ENCODE peak calls at places on chromosome 10, in four cellular contexts. One of them, this sample, is unnamed. For H3K36me3 and H3K27me3, the result is how much of the 10 kb centered on the place peaks cover.

GRCh38 chr10:89442347-89442746 is 28.0 kb downstream of the IFIT5 start:
- DNase-seq in mammary epithelial cell: no peak
- DNase-seq in ovary: no peak
- DNase-seq in esophagus squamous epithelium: no peak
- DNase-seq in this sample: no peak

GRCh38 chr10:68327889-68328786 is 3.7 kb upstream of the HNRNPH3 start:
- DNase-seq in esophagus squamous epithelium: no peak
- DNase-seq in ovary: no peak
- DNase-seq in mammary epithelial cell: peak
- DNase-seq in this sample: no peak

GRCh38 chr10:96259884-96260511 is 11.4 kb downstream of the BLNK start:
- DNase-seq in mammary epithelial cell: no peak
- DNase-seq in esophagus squamous epithelium: no peak
- DNase-seq in ovary: no peak
- DNase-seq in this sample: no peak

GRCh38 chr10:132889091-132889490 is 53.3 kb downstream of the CFAP46 start:
- DNase-seq in ovary: no peak
- DNase-seq in esophagus squamous epithelium: no peak
- DNase-seq in mammary epithelial cell: no peak
- DNase-seq in this sample: peak

GRCh38 chr10:99535764-99536399 is 3.1 kb downstream of the NKX2-3 start:
- DNase-seq in ovary: no peak
- DNase-seq in mammary epithelial cell: no peak
- DNase-seq in esophagus squamous epithelium: no peak
- DNase-seq in this sample: no peak

GRCh38 chr10:122939819-122940543 is 14.0 kb downstream of the C10orf88 start:
- DNase-seq in ovary: no peak
- DNase-seq in mammary epithelial cell: no peak
- DNase-seq in esophagus squamous epithelium: no peak
- DNase-seq in this sample: no peak

GRCh38 chr10:86293323-86293840 is 73.2 kb downstream of the GRID1 start:
- DNase-seq in esophagus squamous epithelium: no peak
- DNase-seq in ovary: no peak
- DNase-seq in mammary epithelial cell: no peak
- DNase-seq in this sample: no peak

GRCh38 chr10:61633665-61634064 is 29.1 kb upstream of the CABCOCO1 start:
- DNase-seq in ovary: no peak
- DNase-seq in esophagus squamous epithelium: no peak
- DNase-seq in mammary epithelial cell: peak
- DNase-seq in this sample: no peak

GRCh38 chr10:97861351-97861750 is 11.7 kb downstream of the GOLGA7B start:
- DNase-seq in ovary: no peak
- DNase-seq in mammary epithelial cell: peak
- DNase-seq in esophagus squamous epithelium: no peak
- DNase-seq in this sample: no peak

GRCh38 chr10:110918633-110919348 is at the start of gene BBIP1:
- DNase-seq in mammary epithelial cell: peak
- DNase-seq in esophagus squamous epithelium: peak
- DNase-seq in ovary: peak
- DNase-seq in this sample: no peak

GRCh38 chr10:52923520-52923919 is 150.9 kb upstream of the MBL2 start:
- DNase-seq in esophagus squamous epithelium: no peak
- DNase-seq in ovary: no peak
- DNase-seq in mammary epithelial cell: no peak
- DNase-seq in this sample: no peak

GRCh38 chr10:28987555-28988320 is 301.1 kb upstream of the LYZL1 start:
- DNase-seq in mammary epithelial cell: no peak
- DNase-seq in esophagus squamous epithelium: no peak
- DNase-seq in ovary: no peak
- DNase-seq in this sample: no peak

GRCh38 chr10:94292448-94293118 is 70.2 kb downstream of the NOC3L start:
- DNase-seq in esophagus squamous epithelium: no peak
- DNase-seq in ovary: peak
- DNase-seq in mammary epithelial cell: peak
- DNase-seq in this sample: no peak

GRCh38 chr10:15789793-15790525 is 70.2 kb upstream of the ITGA8 start:
- DNase-seq in ovary: no peak
- DNase-seq in esophagus squamous epithelium: no peak
- DNase-seq in mammary epithelial cell: peak
- DNase-seq in this sample: no peak
- H3K36me3 ChIP-seq in ovary: under half
- H3K36me3 ChIP-seq in esophagus squamous epithelium: under half
- H3K36me3 ChIP-seq in mammary epithelial cell: under half
- H3K36me3 ChIP-seq in this sample: under half

GRCh38 chr10:100810091-100810834 is 64.9 kb downstream of the PAX2 start:
- DNase-seq in ovary: no peak
- DNase-seq in esophagus squamous epithelium: no peak
- DNase-seq in mammary epithelial cell: no peak
- DNase-seq in this sample: no peak
- H3K27me3 ChIP-seq in ovary: under half
- H3K27me3 ChIP-seq in esophagus squamous epithelium: under half
- H3K27me3 ChIP-seq in mammary epithelial cell: under half
- H3K27me3 ChIP-seq in this sample: under half

GRCh38 chr10:33113111-33113856 is 155.3 kb upstream of the ITGB1 start:
- DNase-seq in ovary: no peak
- DNase-seq in mammary epithelial cell: peak
- DNase-seq in esophagus squamous epithelium: no peak
- DNase-seq in this sample: no peak

GRCh38 chr10:33117816-33118215 is 159.8 kb upstream of the ITGB1 start:
- DNase-seq in ovary: no peak
- DNase-seq in mammary epithelial cell: no peak
- DNase-seq in esophagus squamous epithelium: no peak
- DNase-seq in this sample: no peak

GRCh38 chr10:33116293-33116697 is 158.3 kb upstream of the ITGB1 start:
- DNase-seq in ovary: peak
- DNase-seq in mammary epithelial cell: no peak
- DNase-seq in esophagus squamous epithelium: no peak
- DNase-seq in this sample: no peak

GRCh38 chr10:33114451-33114944 is 156.5 kb upstream of the ITGB1 start:
- DNase-seq in mammary epithelial cell: peak
- DNase-seq in ovary: no peak
- DNase-seq in esophagus squamous epithelium: no peak
- DNase-seq in this sample: no peak

DNA sequence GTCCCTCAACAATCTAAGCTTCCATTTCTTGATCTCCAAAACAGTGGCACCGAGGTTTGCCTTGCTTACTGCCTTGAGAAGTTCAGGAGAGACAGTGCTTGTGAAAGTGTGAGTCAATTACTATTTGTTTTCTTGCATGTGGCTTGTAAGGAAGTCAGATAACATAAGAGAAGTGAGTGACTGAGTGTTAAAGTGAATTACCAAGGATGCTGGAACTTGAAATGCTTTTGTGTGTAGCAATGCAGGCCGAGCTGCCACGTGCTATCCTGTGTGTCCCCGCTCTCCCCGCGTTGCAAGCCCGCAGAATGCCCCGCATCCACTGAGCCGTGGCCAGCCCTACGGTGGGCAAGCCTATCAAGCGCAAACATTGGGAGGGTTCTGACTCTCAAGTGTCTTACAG is 157.7 kb upstream of the ITGB1 start:
- DNase-seq in esophagus squamous epithelium: no peak
- DNase-seq in mammary epithelial cell: no peak
- DNase-seq in ovary: no peak
- DNase-seq in this sample: no peak
- H3K27ac ChIP-seq in esophagus squamous epithelium: no peak
- H3K27ac ChIP-seq in mammary epithelial cell: no peak
- H3K27ac ChIP-seq in ovary: no peak
- H3K27ac ChIP-seq in this sample: no peak

GRCh38 chr10:71283410-71283809 is 35.6 kb upstream of the SLC29A3 start:
- DNase-seq in esophagus squamous epithelium: no peak
- DNase-seq in mammary epithelial cell: no peak
- DNase-seq in ovary: no peak
- DNase-seq in this sample: no peak
- H3K36me3 ChIP-seq in esophagus squamous epithelium: under half
- H3K36me3 ChIP-seq in mammary epithelial cell: under half
- H3K36me3 ChIP-seq in ovary: under half
- H3K36me3 ChIP-seq in this sample: under half

GRCh38 chr10:49627031-49627430 is 13.2 kb downstream of the CHAT start:
- DNase-seq in ovary: no peak
- DNase-seq in esophagus squamous epithelium: no peak
- DNase-seq in mammary epithelial cell: no peak
- DNase-seq in this sample: no peak
- H3K27me3 ChIP-seq in ovary: under half
- H3K27me3 ChIP-seq in esophagus squamous epithelium: under half
- H3K27me3 ChIP-seq in mammary epithelial cell: under half
- H3K27me3 ChIP-seq in this sample: under half

GRCh38 chr10:5894458-5894857 is 4.4 kb downstream of the FBH1 start:
- DNase-seq in ovary: no peak
- DNase-seq in mammary epithelial cell: no peak
- DNase-seq in esophagus squamous epithelium: no peak
- DNase-seq in this sample: no peak

GRCh38 chr10:5892007-5892406 is 2.0 kb downstream of the FBH1 start:
- DNase-seq in esophagus squamous epithelium: no peak
- DNase-seq in mammary epithelial cell: no peak
- DNase-seq in ovary: no peak
- DNase-seq in this sample: no peak

GRCh38 chr10:5895365-5895764 is 5.3 kb downstream of the FBH1 start:
- DNase-seq in esophagus squamous epithelium: no peak
- DNase-seq in mammary epithelial cell: no peak
- DNase-seq in ovary: no peak
- DNase-seq in this sample: no peak

GRCh38 chr10:5894873-5895272 is 4.8 kb downstream of the FBH1 start:
- DNase-seq in esophagus squamous epithelium: no peak
- DNase-seq in ovary: no peak
- DNase-seq in mammary epithelial cell: no peak
- DNase-seq in this sample: no peak

DNA sequence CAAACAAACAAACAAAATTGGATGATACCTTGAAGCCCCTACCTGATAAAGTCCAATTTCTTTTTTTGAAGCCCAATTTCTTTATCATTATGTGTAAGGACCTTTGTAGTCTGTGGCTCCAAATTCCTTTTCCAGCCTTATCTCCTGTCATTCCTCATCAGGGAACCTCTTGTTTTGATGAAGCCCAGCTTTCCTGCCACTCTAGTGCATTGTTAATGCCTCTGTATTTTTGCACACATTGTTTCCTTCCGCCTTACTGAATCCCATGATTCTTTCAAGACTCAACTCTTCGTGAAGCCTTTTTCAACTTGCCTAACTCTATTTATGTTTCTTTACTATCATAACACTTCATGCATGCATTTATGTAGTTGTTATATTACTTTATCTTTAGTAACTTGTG is 3.3 kb downstream of the FBH1 start:
- DNase-seq in ovary: no peak
- DNase-seq in esophagus squamous epithelium: no peak
- DNase-seq in mammary epithelial cell: no peak
- DNase-seq in this sample: no peak
- H3K27ac ChIP-seq in ovary: no peak
- H3K27ac ChIP-seq in esophagus squamous epithelium: no peak
- H3K27ac ChIP-seq in mammary epithelial cell: no peak
- H3K27ac ChIP-seq in this sample: no peak

DNA sequence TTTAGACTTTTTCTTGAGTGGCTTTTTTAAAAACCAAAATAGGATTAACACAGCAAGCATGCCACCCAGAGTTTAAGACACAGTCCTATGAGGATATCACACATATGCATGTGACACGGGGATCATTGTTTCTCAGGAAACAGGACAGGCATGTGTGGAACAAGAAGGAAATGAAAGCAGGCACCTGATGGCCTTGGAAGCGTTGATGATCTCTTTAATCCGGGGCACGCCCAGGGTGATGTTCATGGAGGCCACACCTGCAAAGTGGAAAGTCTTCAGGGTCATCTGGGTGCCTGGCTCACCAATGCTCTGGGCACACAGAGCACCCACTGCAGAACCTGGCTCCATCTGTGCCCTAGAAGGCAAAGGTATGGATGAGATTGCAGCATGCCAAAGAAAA is 44.3 kb downstream of the POLR3A start:
- DNase-seq in esophagus squamous epithelium: no peak
- DNase-seq in mammary epithelial cell: no peak
- DNase-seq in ovary: no peak
- DNase-seq in this sample: no peak
- H3K36me3 ChIP-seq in esophagus squamous epithelium: half or more
- H3K36me3 ChIP-seq in mammary epithelial cell: half or more
- H3K36me3 ChIP-seq in ovary: under half
- H3K36me3 ChIP-seq in this sample: half or more

DNA sequence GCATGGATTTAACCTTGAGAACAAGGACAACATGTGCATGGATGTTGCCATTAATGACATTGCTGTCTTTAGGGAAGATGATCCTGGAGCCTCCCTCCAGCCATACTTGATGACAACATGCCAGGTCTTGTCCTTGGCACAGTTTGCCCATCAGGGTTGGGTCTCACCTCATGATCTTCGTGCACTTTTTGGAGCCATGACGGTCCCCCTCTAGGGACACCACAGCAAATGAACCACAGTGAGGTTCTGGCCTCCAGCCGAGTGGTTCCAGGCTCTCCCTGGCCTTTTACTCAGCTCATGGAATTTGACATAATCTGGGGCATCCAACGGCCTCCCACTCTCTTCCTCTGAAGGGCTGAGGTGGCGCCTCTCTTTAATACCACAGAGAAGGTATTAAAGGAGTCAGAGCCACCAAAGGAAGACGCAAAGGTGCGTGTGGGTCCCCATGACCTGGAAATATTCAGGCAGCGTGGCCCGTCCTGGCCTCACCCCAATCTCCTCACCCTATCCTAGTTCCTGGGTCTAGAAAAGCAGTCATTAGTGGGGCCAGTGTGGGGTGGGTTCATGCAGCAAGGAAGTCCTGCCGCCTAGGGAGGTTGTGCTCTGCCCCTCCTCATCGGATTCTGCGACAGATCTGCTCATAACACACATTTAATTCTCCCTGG is 184.8 kb downstream of the CXCL12 start:
- DNase-seq in mammary epithelial cell: no peak
- DNase-seq in ovary: no peak
- DNase-seq in esophagus squamous epithelium: no peak
- DNase-seq in this sample: no peak
- H3K27me3 ChIP-seq in mammary epithelial cell: under half
- H3K27me3 ChIP-seq in ovary: under half
- H3K27me3 ChIP-seq in esophagus squamous epithelium: under half
- H3K27me3 ChIP-seq in this sample: under half

DNA sequence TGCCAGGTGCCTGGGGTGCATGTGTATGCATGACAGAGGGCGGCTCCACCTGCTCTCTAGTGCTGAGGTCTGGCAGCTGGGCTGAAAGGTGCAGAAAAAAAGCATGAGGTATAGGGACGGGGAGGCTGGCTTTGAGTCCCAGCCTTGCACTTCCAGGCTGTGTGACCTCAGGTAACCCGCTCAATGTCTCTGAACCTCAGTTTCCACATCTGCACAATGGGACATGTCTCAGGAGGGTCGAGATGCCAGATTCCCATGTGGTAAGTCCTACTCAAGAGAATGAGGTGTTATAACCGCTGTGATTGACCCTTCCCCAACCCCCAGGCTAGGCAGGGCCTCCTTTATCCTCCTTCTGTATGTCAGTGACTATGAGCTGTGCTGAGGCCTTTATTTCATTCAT is 48.8 kb downstream of the ARHGAP22 start:
- DNase-seq in esophagus squamous epithelium: no peak
- DNase-seq in mammary epithelial cell: no peak
- DNase-seq in ovary: no peak
- DNase-seq in this sample: no peak
- H3K27ac ChIP-seq in esophagus squamous epithelium: no peak
- H3K27ac ChIP-seq in mammary epithelial cell: no peak
- H3K27ac ChIP-seq in ovary: no peak
- H3K27ac ChIP-seq in this sample: no peak